ENCODE peak calls at places on chromosomes 5 and 9, in six cellular contexts. Q is A673; I is CD8-positive, alpha-beta memory T cell; P is gastrocnemius medialis; N is lung; F is neural progenitor cell. W is an unnamed sample.

GRCh38 chr9:74942801-74943200 is 9.9 kb downstream of the C9orf40 start:
- DNase-seq in Q (no peak), I (peak; percentile 58), P (no peak), N (no peak), F (no peak), W (no peak)

GRCh38 chr5:181060231-181060590 is 20.1 kb downstream of the BTNL9 start:
- DNase-seq in Q (no peak), I (no peak), P (no peak), N (no peak), F (no peak), W (no peak)

GRCh38 chr9:69822091-69822750 is 1.6 kb downstream of the CFAP95 start:
- DNase-seq in Q (peak; percentile 83), I (no peak), P (no peak), N (no peak), F (peak; percentile 45), W (no peak)

GRCh38 chr5:137461636-137462596 is 37.2 kb downstream of the SPOCK1 start:
- DNase-seq in Q (no peak), I (no peak), P (no peak), N (no peak), F (peak; percentile 22), W (no peak)

GRCh38 chr9:1647776-1648175 is 367.4 kb upstream of the SMARCA2 start:
- DNase-seq in Q (no peak), I (no peak), P (no peak), N (no peak), F (no peak), W (no peak)

GRCh38 chr5:96113170-96113939 is 151.7 kb upstream of the ELL2 start:
- DNase-seq in Q (no peak), I (no peak), P (peak; percentile 19), N (no peak), F (no peak), W (peak; percentile 52)

GRCh38 chr5:167819406-167819805 is 472.0 kb upstream of the WWC1 start:
- DNase-seq in Q (no peak), I (no peak), P (no peak), N (no peak), F (no peak), W (no peak)

GRCh38 chr9:34701023-34701768 is 8.7 kb downstream of the CCL21 start:
- DNase-seq in Q (peak; percentile 83), I (peak; percentile 78), P (peak; percentile 45), N (peak; percentile 70), F (peak; percentile 91), W (peak; percentile 81)

GRCh38 chr9:133252301-133252776 is 22.7 kb downstream of the ABO start:
- DNase-seq in Q (no peak), I (no peak), P (no peak), N (peak; percentile 85), F (no peak), W (no peak)

GRCh38 chr5:150659360-150660107 is 1.5 kb upstream of the MYOZ3 start:
- DNase-seq in Q (no peak), I (no peak), P (peak; percentile 77), N (no peak), F (no peak), W (no peak)

GRCh38 chr9:133237271-133237731 is 28.3 kb upstream of the OBP2B start:
- DNase-seq in Q (no peak), I (no peak), P (no peak), N (no peak), F (no peak), W (no peak)

GRCh38 chr9:15416880-15417279 is 5.8 kb upstream of the SNAPC3 start:
- DNase-seq in Q (peak; percentile 2), I (peak; percentile 51), P (no peak), N (no peak), F (peak; percentile 45), W (no peak)

GRCh38 chr5:30928966-30929365 is 264.5 kb upstream of the CDH6 start:
- DNase-seq in Q (no peak), I (no peak), P (no peak), N (no peak), F (no peak), W (no peak)

GRCh38 chr5:93649234-93649900 is 66.3 kb downstream of the NR2F1 start:
- DNase-seq in Q (no peak), I (no peak), P (no peak), N (no peak), F (no peak), W (no peak)

GRCh38 chr5:59346514-59346913 is 547.0 kb downstream of the PDE4D start:
- DNase-seq in Q (no peak), I (no peak), P (no peak), N (no peak), F (no peak), W (no peak)

GRCh38 chr5:78592735-78593386 is 55.7 kb downstream of the LHFPL2 start:
- DNase-seq in Q (no peak), I (no peak), P (no peak), N (no peak), F (no peak), W (no peak)

GRCh38 chr5:67416133-67416937 is 219.7 kb upstream of the CD180 start:
- DNase-seq in Q (no peak), I (no peak), P (no peak), N (no peak), F (peak; percentile 40), W (no peak)

GRCh38 chr9:134192951-134193731 is 28.8 kb upstream of the RNU6ATAC start:
- DNase-seq in Q (no peak), I (peak; percentile 41), P (peak; percentile 10), N (peak; percentile 59), F (no peak), W (peak; percentile 10)

GRCh38 chr5:76808142-76808691 is 10.6 kb upstream of the F2RL1 start:
- DNase-seq in Q (peak; percentile 53), I (no peak), P (no peak), N (no peak), F (peak; percentile 91), W (no peak)

GRCh38 chr9:74697535-74697934 is 190.2 kb downstream of the TRPM6 start:
- DNase-seq in Q (no peak), I (no peak), P (no peak), N (no peak), F (no peak), W (no peak)

GRCh38 chr5:2511131-2511530 is 240.3 kb downstream of the IRX2 start:
- DNase-seq in Q (no peak), I (no peak), P (no peak), N (no peak), F (no peak), W (no peak)

GRCh38 chr9:16213781-16214515 is 656.5 kb downstream of the BNC2 start:
- DNase-seq in Q (no peak), I (no peak), P (peak; percentile 64), N (peak; percentile 67), F (no peak), W (no peak)

GRCh38 chr9:98790601-98791146 is 5.7 kb downstream of the ANKS6 start:
- DNase-seq in Q (no peak), I (no peak), P (no peak), N (no peak), F (no peak), W (no peak)

GRCh38 chr5:963673-964531 is 44.7 kb upstream of the NKD2 start:
- DNase-seq in Q (no peak), I (no peak), P (no peak), N (no peak), F (no peak), W (no peak)

GRCh38 chr5:961711-962240 is 46.8 kb upstream of the NKD2 start:
- DNase-seq in Q (no peak), I (no peak), P (no peak), N (no peak), F (no peak), W (peak; percentile 46)

GRCh38 chr5:962801-963200 is 45.8 kb upstream of the NKD2 start:
- DNase-seq in Q (no peak), I (no peak), P (no peak), N (no peak), F (no peak), W (no peak)

GRCh38 chr5:962386-962785 is 46.2 kb upstream of the NKD2 start:
- DNase-seq in Q (no peak), I (no peak), P (no peak), N (no peak), F (no peak), W (no peak)

DNA sequence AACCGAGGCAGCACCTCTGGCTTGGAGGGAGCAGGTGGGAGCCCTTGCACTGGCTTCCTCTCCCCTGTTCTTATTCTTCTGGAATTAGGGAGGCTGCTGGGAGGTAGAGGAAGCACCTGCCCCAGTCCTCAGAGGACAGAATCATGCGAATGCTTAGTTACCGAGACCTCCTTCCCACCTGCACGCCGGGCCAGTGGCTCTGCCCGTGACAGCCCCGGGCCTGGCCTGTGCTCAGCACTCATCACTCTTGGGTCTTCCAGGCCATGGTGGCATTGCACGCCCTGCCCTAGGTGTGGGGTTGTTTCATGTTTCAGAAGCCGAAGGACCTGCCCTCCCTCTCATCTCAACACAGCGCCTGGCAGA is 45.3 kb upstream of the NKD2 start:
- DNase-seq in Q (no peak), I (no peak), P (no peak), N (no peak), F (no peak), W (no peak)
- H3K27me3 ChIP-seq in Q (no peaks in the 10 kb centered on the region), I (peaks cover 21% of the 10 kb centered on the region), P (peaks cover 43% of the 10 kb centered on the region), N (no peaks in the 10 kb centered on the region), F (peaks cover 9% of the 10 kb centered on the region), W (peaks cover 11% of the 10 kb centered on the region)

DNA sequence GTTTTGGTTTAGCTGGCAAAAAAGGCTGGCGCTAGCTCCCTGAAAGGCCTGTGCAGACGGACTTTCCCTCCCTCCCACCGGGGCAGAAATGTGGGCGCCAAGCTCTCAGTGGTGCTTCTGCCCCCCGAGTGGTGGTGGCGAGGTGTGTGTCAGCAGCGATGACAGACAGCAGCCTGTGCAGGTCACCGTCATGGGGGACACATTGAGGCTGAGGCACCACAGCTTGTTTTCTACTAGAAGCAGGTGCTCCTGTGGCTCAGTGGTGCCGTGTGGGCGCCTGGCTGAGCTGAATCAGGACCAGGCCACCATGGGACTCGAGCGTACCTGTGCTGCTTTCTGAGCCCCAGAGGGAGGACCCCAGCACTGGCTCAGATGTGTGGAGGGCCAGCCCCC is 6.2 kb downstream of the WNK2 start:
- DNase-seq in Q (no peak), I (no peak), P (no peak), N (no peak), F (no peak), W (no peak)
- H3K27ac ChIP-seq in Q (no peak overlapping the region), I (no peak overlapping the region), P (peak overlapping the region; percentile 42), N (peak overlapping the region; percentile 39), F (no peak overlapping the region), W (no peak overlapping the region)

GRCh38 chr9:136659861-136660784 is 2.6 kb upstream of the EGFL7 start:
- DNase-seq in Q (no peak), I (no peak), P (no peak), N (no peak), F (no peak), W (no peak)
- H3K27me3 ChIP-seq in Q (no peaks in the 10 kb centered on the region), I (peaks cover 39% of the 10 kb centered on the region), P (peaks cover 48% of the 10 kb centered on the region), N (no peaks in the 10 kb centered on the region), F (peaks cover 8% of the 10 kb centered on the region), W (peaks cover 3% of the 10 kb centered on the region)

DNA sequence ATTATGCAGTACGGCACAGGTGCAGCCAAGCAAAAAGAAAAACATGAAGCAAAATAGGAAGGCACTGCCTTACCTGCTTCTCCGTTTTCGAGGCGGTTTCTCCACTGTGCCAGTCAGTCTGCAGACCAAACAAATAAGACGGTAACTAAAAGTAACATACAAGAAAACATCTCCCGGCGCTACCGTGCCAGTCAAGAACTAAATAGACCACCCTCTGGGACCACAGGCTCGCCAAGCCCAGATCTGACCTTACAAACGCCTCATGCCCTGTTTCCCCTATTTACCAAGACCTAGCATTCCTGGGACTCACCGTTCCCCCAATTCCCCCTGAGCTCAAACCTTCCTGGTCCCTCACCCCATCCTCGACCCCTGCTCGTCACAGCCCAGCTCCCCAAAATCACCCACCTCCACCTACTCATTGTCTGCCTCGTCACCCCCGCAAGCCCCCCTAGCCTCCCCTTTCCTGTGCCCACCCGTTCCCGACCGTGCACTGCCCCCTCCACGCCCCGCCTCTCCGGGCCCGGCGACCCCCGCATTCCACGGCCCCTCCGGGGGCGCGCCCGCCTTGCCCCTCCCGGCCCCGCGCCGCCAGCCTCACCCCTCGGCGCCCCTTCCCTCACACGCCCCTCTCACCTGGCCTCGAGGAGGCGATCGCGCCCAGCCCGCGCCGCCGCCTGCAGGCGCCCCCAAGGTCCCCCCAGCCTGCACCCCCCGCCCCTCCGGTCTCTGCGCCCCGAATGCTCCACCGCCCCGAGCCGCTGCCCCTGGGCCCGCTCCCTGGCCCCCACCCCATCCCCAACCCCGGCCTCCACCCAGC is 560 bp downstream of the SCAI start:
- DNase-seq in Q (peak; percentile 18), I (no peak), P (no peak), N (no peak), F (peak; percentile 46), W (no peak)
- H3K27ac ChIP-seq in Q (peak overlapping the region; percentile 48), I (no peak overlapping the region), P (peak overlapping the region; percentile 61), N (no peak overlapping the region), F (peak overlapping the region; percentile 85), W (peak overlapping the region; percentile 70)